ENCODE peak calls at places on chromosomes 7 and 10, in ten cellular contexts. V is Ammon's horn; S is AG20443; N is GM12891; P is heart left ventricle; I is AG09319; D is cardiac fibroblast; W is hypothalamus; X is T-helper 2 cell; Y is stimulated activated CD4-positive, alpha-beta T cell treated with anti-CD3 and anti-CD28 coated beads, TNF-alpha, amount 100 ng/mL, for 48 hours. T is an unnamed sample.

GRCh38 chr10:96287392-96288105 is 16.2 kb upstream of the BLNK start:
- DNase-seq in Y (no peak), N (no peak), S (no peak), V (no peak), I (no peak), P (no peak), W (no peak), D (peak), X (peak), T (no peak)

GRCh38 chr10:131648386-131649020 is 252.3 kb upstream of the PPP2R2D start:
- DNase-seq in D (no peak), S (no peak), N (no peak), P (no peak), X (no peak), I (no peak), W (no peak), V (no peak), Y (no peak), T (no peak)

GRCh38 chr10:92531132-92531531 is 42.8 kb downstream of the IDE start:
- DNase-seq in Y (no peak), X (no peak), S (no peak), N (no peak), I (no peak), P (no peak), V (no peak), W (no peak), D (no peak), T (no peak)

GRCh38 chr7:756928-757560 is 30.0 kb upstream of the PRKAR1B start:
- DNase-seq in D (no peak), V (no peak), S (no peak), Y (no peak), W (no peak), X (no peak), N (no peak), I (no peak), P (no peak), T (no peak)

GRCh38 chr10:50398383-50398782 is 147.1 kb upstream of the ASAH2 start:
- DNase-seq in S (no peak), D (peak), I (no peak), W (no peak), V (no peak), N (no peak), X (no peak), Y (no peak), P (no peak), T (no peak)

GRCh38 chr7:101166909-101167644 is 1.7 kb upstream of the VGF start:
- DNase-seq in S (no peak), Y (no peak), V (no peak), W (no peak), P (no peak), X (no peak), I (no peak), D (no peak), N (no peak), T (no peak)

GRCh38 chr7:35967366-35968139 is 166.7 kb downstream of the SEPTIN7 start:
- DNase-seq in W (no peak), X (no peak), Y (no peak), S (no peak), V (no peak), I (no peak), N (no peak), P (no peak), D (no peak), T (no peak)

GRCh38 chr7:94374231-94374630 is 20.5 kb upstream of the COL1A2 start:
- DNase-seq in X (no peak), S (peak), D (peak), Y (no peak), N (no peak), W (no peak), I (peak), V (no peak), P (peak), T (no peak)

GRCh38 chr7:17492437-17492836 is 194.0 kb downstream of the AHR start:
- DNase-seq in V (no peak), P (no peak), S (no peak), D (no peak), N (no peak), I (no peak), Y (no peak), X (peak), W (no peak), T (no peak)

GRCh38 chr7:100171087-100171681 is 2.8 kb upstream of the GAL3ST4 start:
- DNase-seq in D (no peak), W (no peak), Y (no peak), X (no peak), V (no peak), S (peak), I (no peak), P (no peak), N (no peak), T (peak)

GRCh38 chr10:49602380-49603023 is 7.6 kb upstream of the SLC18A3 start:
- DNase-seq in V (no peak), Y (no peak), X (no peak), I (no peak), W (no peak), D (no peak), N (no peak), S (peak), P (no peak), T (no peak)

GRCh38 chr7:98990356-98990755 is 112.0 kb downstream of the TRRAP start:
- DNase-seq in W (no peak), D (no peak), P (no peak), N (no peak), Y (no peak), V (no peak), X (no peak), I (no peak), S (no peak), T (no peak)

GRCh38 chr7:129089521-129090212 is 34.8 kb upstream of the TNPO3 start:
- DNase-seq in P (no peak), W (no peak), I (no peak), S (no peak), N (no peak), Y (no peak), X (peak), V (no peak), D (peak), T (no peak)

GRCh38 chr7:43876976-43877745 is 7.8 kb upstream of the MRPS24 start:
- DNase-seq in V (no peak), S (no peak), W (no peak), I (no peak), Y (no peak), X (no peak), D (no peak), N (no peak), P (no peak), T (no peak)